ENCODE peak calls at places on chromosomes 3 and 15, in eight cellular contexts. One of them, this sample, is unnamed.
A peak's percentile ranks its signal among the peaks of the same experiment; 100 is the strongest.

GRCh38 chr3:43319794-43320193 is 33.5 kb downstream of the SNRK start:
- DNase-seq in Calu3: no peak
- DNase-seq in PC-9: no peak
- DNase-seq in transverse colon: no peak
- DNase-seq in cardiac muscle cell: no peak
- DNase-seq in GM13976: no peak
- DNase-seq in ovary: no peak
- DNase-seq in GM12878: no peak
- DNase-seq in this sample: no peak

GRCh38 chr3:24343084-24343783 is 151.4 kb downstream of the THRB start:
- DNase-seq in cardiac muscle cell: no peak
- DNase-seq in GM13976: no peak
- DNase-seq in GM12878: no peak
- DNase-seq in Calu3: no peak
- DNase-seq in ovary: no peak
- DNase-seq in PC-9: peak; percentile 75
- DNase-seq in transverse colon: no peak
- DNase-seq in this sample: no peak

GRCh38 chr3:171365489-171365888 is 94.7 kb downstream of the TNIK start:
- DNase-seq in ovary: no peak
- DNase-seq in Calu3: no peak
- DNase-seq in cardiac muscle cell: no peak
- DNase-seq in GM13976: no peak
- DNase-seq in PC-9: no peak
- DNase-seq in transverse colon: no peak
- DNase-seq in GM12878: no peak
- DNase-seq in this sample: no peak

GRCh38 chr3:126081618-126082333 is 2.1 kb downstream of the SLC41A3 start:
- DNase-seq in transverse colon: no peak
- DNase-seq in GM13976: peak; percentile 31
- DNase-seq in cardiac muscle cell: no peak
- DNase-seq in ovary: no peak
- DNase-seq in PC-9: peak; percentile 83
- DNase-seq in GM12878: no peak
- DNase-seq in Calu3: peak; percentile 89
- DNase-seq in this sample: peak; percentile 36

GRCh38 chr3:123068227-123069020 is 1.6 kb downstream of the PDIA5 start:
- DNase-seq in PC-9: no peak
- DNase-seq in Calu3: peak; percentile 37
- DNase-seq in cardiac muscle cell: no peak
- DNase-seq in ovary: no peak
- DNase-seq in transverse colon: no peak
- DNase-seq in GM13976: no peak
- DNase-seq in GM12878: no peak
- DNase-seq in this sample: no peak

GRCh38 chr3:189001559-189001958 is 170.2 kb upstream of the TPRG1 start:
- DNase-seq in ovary: no peak
- DNase-seq in GM13976: no peak
- DNase-seq in cardiac muscle cell: no peak
- DNase-seq in PC-9: peak; percentile 50
- DNase-seq in Calu3: no peak
- DNase-seq in GM12878: no peak
- DNase-seq in transverse colon: no peak
- DNase-seq in this sample: no peak

GRCh38 chr3:97821413-97821809 is 400 bp upstream of the CRYBG3 start:
- DNase-seq in GM13976: no peak
- DNase-seq in cardiac muscle cell: peak; percentile 62
- DNase-seq in transverse colon: peak; percentile 59
- DNase-seq in Calu3: peak; percentile 46
- DNase-seq in ovary: peak; percentile 34
- DNase-seq in GM12878: no peak
- DNase-seq in PC-9: peak; percentile 75
- DNase-seq in this sample: peak; percentile 65

GRCh38 chr3:36635731-36636130 is 128.6 kb downstream of the DCLK3 start:
- DNase-seq in transverse colon: no peak
- DNase-seq in ovary: no peak
- DNase-seq in GM13976: no peak
- DNase-seq in PC-9: peak; percentile 37
- DNase-seq in Calu3: no peak
- DNase-seq in GM12878: no peak
- DNase-seq in cardiac muscle cell: no peak
- DNase-seq in this sample: no peak

DNA sequence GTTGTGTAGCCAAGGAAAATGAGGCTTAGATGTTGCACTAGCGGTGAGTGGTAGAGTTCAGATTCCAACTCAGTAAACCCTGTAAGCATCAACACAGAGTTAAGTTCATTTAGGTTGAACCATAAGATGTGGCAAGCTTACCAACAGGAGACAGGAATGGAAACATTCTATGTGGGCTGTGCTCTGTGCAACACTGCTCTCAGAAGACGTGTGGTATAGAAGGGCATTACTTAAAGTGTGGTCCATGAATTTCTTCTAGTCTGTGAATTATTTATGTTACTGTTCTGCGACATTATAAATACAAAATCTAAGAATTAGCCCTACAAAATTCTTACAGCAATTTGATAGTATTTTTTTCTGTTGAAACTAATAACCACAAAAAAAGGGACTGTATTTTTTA is 213.3 kb downstream of the GRM7 start:
- DNase-seq in ovary: no peak
- DNase-seq in cardiac muscle cell: no peak
- DNase-seq in Calu3: no peak
- DNase-seq in PC-9: no peak
- DNase-seq in GM12878: no peak
- DNase-seq in transverse colon: no peak
- DNase-seq in GM13976: no peak
- DNase-seq in this sample: no peak
- TF ChIP-seq CTCF in ovary: no peak
- TF ChIP-seq CTCF in cardiac muscle cell: no peak
- TF ChIP-seq CTCF in Calu3: no peak
- TF ChIP-seq CTCF in PC-9: no peak
- TF ChIP-seq CTCF in GM12878: no peak
- TF ChIP-seq CTCF in transverse colon: no peak
- TF ChIP-seq CTCF in GM13976: no peak
- TF ChIP-seq CTCF in this sample: no peak

GRCh38 chr3:37741644-37742043 is 120.0 kb upstream of the CTDSPL start:
- DNase-seq in GM13976: no peak
- DNase-seq in PC-9: no peak
- DNase-seq in ovary: peak; percentile 19
- DNase-seq in Calu3: peak; percentile 43
- DNase-seq in transverse colon: peak; percentile 47
- DNase-seq in cardiac muscle cell: no peak
- DNase-seq in GM12878: no peak
- DNase-seq in this sample: peak; percentile 6
- TF ChIP-seq CTCF in GM13976: no peak
- TF ChIP-seq CTCF in PC-9: no peak
- TF ChIP-seq CTCF in ovary: no peak
- TF ChIP-seq CTCF in Calu3: no peak
- TF ChIP-seq CTCF in transverse colon: peak; percentile 26
- TF ChIP-seq CTCF in cardiac muscle cell: peak; percentile 14
- TF ChIP-seq CTCF in GM12878: no peak
- TF ChIP-seq CTCF in this sample: no peak

GRCh38 chr3:77814845-77815244 is 774.9 kb downstream of the ROBO2 start:
- DNase-seq in transverse colon: no peak
- DNase-seq in ovary: no peak
- DNase-seq in GM12878: no peak
- DNase-seq in PC-9: no peak
- DNase-seq in Calu3: no peak
- DNase-seq in cardiac muscle cell: no peak
- DNase-seq in GM13976: no peak
- DNase-seq in this sample: no peak

GRCh38 chr3:77816470-77816869 is 776.6 kb downstream of the ROBO2 start:
- DNase-seq in PC-9: no peak
- DNase-seq in transverse colon: no peak
- DNase-seq in GM13976: no peak
- DNase-seq in ovary: no peak
- DNase-seq in Calu3: no peak
- DNase-seq in GM12878: no peak
- DNase-seq in cardiac muscle cell: no peak
- DNase-seq in this sample: no peak

GRCh38 chr3:77815467-77815866 is 775.6 kb downstream of the ROBO2 start:
- DNase-seq in transverse colon: no peak
- DNase-seq in GM13976: no peak
- DNase-seq in cardiac muscle cell: peak; percentile 28
- DNase-seq in Calu3: peak; percentile 45
- DNase-seq in GM12878: no peak
- DNase-seq in PC-9: no peak
- DNase-seq in ovary: no peak
- DNase-seq in this sample: no peak
- TF ChIP-seq CTCF in transverse colon: no peak
- TF ChIP-seq CTCF in GM13976: no peak
- TF ChIP-seq CTCF in cardiac muscle cell: no peak
- TF ChIP-seq CTCF in Calu3: peak; percentile 41
- TF ChIP-seq CTCF in GM12878: no peak
- TF ChIP-seq CTCF in PC-9: no peak
- TF ChIP-seq CTCF in ovary: no peak
- TF ChIP-seq CTCF in this sample: no peak

DNA sequence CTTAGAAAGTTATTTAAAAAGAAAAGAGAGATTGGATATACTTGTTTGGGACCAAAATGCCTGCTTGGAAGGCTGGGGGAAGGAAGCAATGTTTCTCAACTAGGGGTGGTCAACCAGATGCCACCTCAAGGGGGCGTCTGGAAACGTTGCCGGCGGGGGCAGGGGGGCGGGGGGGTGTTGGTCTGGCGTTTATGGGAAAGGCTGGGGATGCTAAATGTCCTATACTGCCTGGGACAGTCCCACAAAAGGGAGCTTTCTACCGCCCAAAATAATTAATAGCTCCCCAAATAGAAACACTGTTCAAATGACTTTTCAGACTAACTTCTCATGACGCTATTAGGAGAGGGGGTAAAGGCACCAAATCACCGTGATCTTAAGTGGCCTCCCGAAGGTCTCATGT is 2.2 kb downstream of the POLG start:
- DNase-seq in Calu3: peak; percentile 41
- DNase-seq in ovary: no peak
- DNase-seq in cardiac muscle cell: peak; percentile 32
- DNase-seq in PC-9: no peak
- DNase-seq in GM12878: no peak
- DNase-seq in GM13976: no peak
- DNase-seq in transverse colon: no peak
- DNase-seq in this sample: peak; percentile 32
- TF ChIP-seq CTCF in Calu3: peak; percentile 69
- TF ChIP-seq CTCF in ovary: no peak
- TF ChIP-seq CTCF in cardiac muscle cell: peak; percentile 44
- TF ChIP-seq CTCF in PC-9: peak; percentile 31
- TF ChIP-seq CTCF in GM12878: peak; percentile 18
- TF ChIP-seq CTCF in GM13976: peak; percentile 26
- TF ChIP-seq CTCF in transverse colon: no peak
- TF ChIP-seq CTCF in this sample: peak; percentile 63

DNA sequence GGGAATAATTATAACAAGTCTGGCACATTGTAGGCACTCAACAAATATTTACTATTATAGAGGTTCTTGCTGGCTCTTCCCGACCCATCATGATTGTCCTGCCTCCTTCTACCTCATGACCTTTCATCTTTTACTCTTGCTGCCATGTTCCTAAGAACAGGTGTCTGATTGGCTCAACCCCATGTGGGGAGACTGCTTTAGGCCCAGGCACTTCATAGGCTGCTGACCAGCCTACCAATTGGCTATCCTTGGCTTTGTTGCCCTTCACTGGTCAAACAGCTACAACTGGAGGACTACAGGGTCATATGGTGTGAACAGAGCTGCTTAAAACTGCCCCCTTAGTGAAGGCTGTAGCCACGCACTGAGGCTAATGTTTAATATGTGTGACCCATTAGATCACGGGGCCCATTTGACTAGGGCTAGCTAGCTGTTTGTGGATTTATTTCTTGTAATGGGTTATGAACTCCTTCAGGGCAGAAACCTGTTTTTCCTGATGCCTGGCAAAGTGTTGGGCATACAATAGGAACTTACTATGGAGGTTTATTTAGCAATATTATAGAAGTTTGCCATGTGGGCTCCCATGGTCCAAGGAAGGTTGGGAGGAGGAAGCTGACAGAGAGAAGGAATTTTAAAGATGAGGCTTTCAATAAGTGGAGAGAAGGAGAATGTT is 239.9 kb upstream of the TBC1D5 start:
- DNase-seq in ovary: no peak
- DNase-seq in Calu3: no peak
- DNase-seq in cardiac muscle cell: no peak
- DNase-seq in GM12878: no peak
- DNase-seq in transverse colon: no peak
- DNase-seq in PC-9: no peak
- DNase-seq in GM13976: no peak
- DNase-seq in this sample: no peak
- TF ChIP-seq CTCF in ovary: no peak
- TF ChIP-seq CTCF in Calu3: no peak
- TF ChIP-seq CTCF in cardiac muscle cell: no peak
- TF ChIP-seq CTCF in GM12878: no peak
- TF ChIP-seq CTCF in transverse colon: no peak
- TF ChIP-seq CTCF in PC-9: no peak
- TF ChIP-seq CTCF in GM13976: no peak
- TF ChIP-seq CTCF in this sample: no peak

GRCh38 chr15:71296032-71296686 is 180.9 kb downstream of the THSD4 start:
- DNase-seq in Calu3: peak; percentile 24
- DNase-seq in GM13976: no peak
- DNase-seq in cardiac muscle cell: no peak
- DNase-seq in transverse colon: peak; percentile 74
- DNase-seq in ovary: no peak
- DNase-seq in PC-9: peak; percentile 94
- DNase-seq in GM12878: no peak
- DNase-seq in this sample: no peak

GRCh38 chr15:71291723-71292122 is 176.5 kb downstream of the THSD4 start:
- DNase-seq in cardiac muscle cell: no peak
- DNase-seq in GM13976: no peak
- DNase-seq in ovary: no peak
- DNase-seq in transverse colon: no peak
- DNase-seq in Calu3: no peak
- DNase-seq in PC-9: no peak
- DNase-seq in GM12878: no peak
- DNase-seq in this sample: peak; percentile 35

GRCh38 chr15:71294636-71295241 is 179.5 kb downstream of the THSD4 start:
- DNase-seq in cardiac muscle cell: no peak
- DNase-seq in PC-9: peak; percentile 96
- DNase-seq in Calu3: peak; percentile 25
- DNase-seq in ovary: no peak
- DNase-seq in GM12878: no peak
- DNase-seq in GM13976: no peak
- DNase-seq in transverse colon: peak; percentile 88
- DNase-seq in this sample: no peak

GRCh38 chr15:71295242-71296031 is 180.2 kb downstream of the THSD4 start:
- DNase-seq in Calu3: peak; percentile 79
- DNase-seq in cardiac muscle cell: no peak
- DNase-seq in GM12878: no peak
- DNase-seq in PC-9: peak; percentile 99
- DNase-seq in GM13976: no peak
- DNase-seq in ovary: no peak
- DNase-seq in transverse colon: no peak
- DNase-seq in this sample: no peak

GRCh38 chr15:71294251-71294635 is 179.0 kb downstream of the THSD4 start:
- DNase-seq in GM12878: no peak
- DNase-seq in cardiac muscle cell: no peak
- DNase-seq in ovary: no peak
- DNase-seq in transverse colon: no peak
- DNase-seq in Calu3: no peak
- DNase-seq in GM13976: no peak
- DNase-seq in PC-9: no peak
- DNase-seq in this sample: no peak
- TF ChIP-seq CTCF in GM12878: no peak
- TF ChIP-seq CTCF in cardiac muscle cell: no peak
- TF ChIP-seq CTCF in ovary: no peak
- TF ChIP-seq CTCF in transverse colon: no peak
- TF ChIP-seq CTCF in Calu3: no peak
- TF ChIP-seq CTCF in GM13976: no peak
- TF ChIP-seq CTCF in PC-9: no peak
- TF ChIP-seq CTCF in this sample: no peak